ENCODE peak calls at places on chromosomes 5 and 9, in seven cellular contexts. X is psoas muscle, V is gastrocnemius medialis, U is spleen, T is lower lobe of right lung, W is breast epithelium, Q is sigmoid colon. K is an unnamed sample.

GRCh38 chr5:94153736-94154450 is 412.5 kb upstream of the POU5F2 start:
- DNase-seq in W (no peak), V (no peak), X (no peak), T (peak), Q (no peak), U (no peak), K (peak)

GRCh38 chr5:115875447-115875846 is 33.7 kb downstream of the AP3S1 start:
- DNase-seq in U (no peak), X (no peak), V (no peak), T (no peak), Q (no peak), W (no peak), K (peak)

GRCh38 chr5:136001531-136001930 is 27.3 kb upstream of the TGFBI start:
- DNase-seq in V (no peak), W (no peak), U (no peak), T (no peak), Q (no peak), X (no peak), K (peak)

GRCh38 chr5:32760091-32760509 is 49.0 kb downstream of the NPR3 start:
- DNase-seq in Q (no peak), V (no peak), T (no peak), U (no peak), W (no peak), X (no peak), K (peak)

GRCh38 chr5:24606974-24607373 is 37.8 kb downstream of the CDH10 start:
- DNase-seq in U (no peak), W (no peak), V (no peak), X (no peak), Q (no peak), T (no peak), K (no peak)

GRCh38 chr5:160787247-160787646 is 64.8 kb downstream of the ATP10B start:
- DNase-seq in V (no peak), Q (no peak), W (no peak), X (no peak), T (no peak), U (no peak), K (no peak)

GRCh38 chr9:78103971-78104433 is 72.4 kb upstream of the GNAQ start:
- DNase-seq in V (no peak), X (no peak), U (no peak), T (no peak), W (no peak), Q (no peak), K (no peak)

GRCh38 chr9:100303812-100304211 is 48.9 kb downstream of the TEX10 start:
- DNase-seq in V (no peak), U (no peak), Q (no peak), T (no peak), W (no peak), X (no peak), K (no peak)

GRCh38 chr5:169289520-169289919 is 11.4 kb downstream of the SLIT3 start:
- DNase-seq in W (no peak), V (no peak), U (no peak), T (no peak), Q (no peak), X (no peak), K (no peak)

GRCh38 chr9:105959491-105959890 is 265.1 kb downstream of the TMEM38B start:
- DNase-seq in T (no peak), V (no peak), X (no peak), Q (no peak), W (no peak), U (no peak), K (no peak)

DNA sequence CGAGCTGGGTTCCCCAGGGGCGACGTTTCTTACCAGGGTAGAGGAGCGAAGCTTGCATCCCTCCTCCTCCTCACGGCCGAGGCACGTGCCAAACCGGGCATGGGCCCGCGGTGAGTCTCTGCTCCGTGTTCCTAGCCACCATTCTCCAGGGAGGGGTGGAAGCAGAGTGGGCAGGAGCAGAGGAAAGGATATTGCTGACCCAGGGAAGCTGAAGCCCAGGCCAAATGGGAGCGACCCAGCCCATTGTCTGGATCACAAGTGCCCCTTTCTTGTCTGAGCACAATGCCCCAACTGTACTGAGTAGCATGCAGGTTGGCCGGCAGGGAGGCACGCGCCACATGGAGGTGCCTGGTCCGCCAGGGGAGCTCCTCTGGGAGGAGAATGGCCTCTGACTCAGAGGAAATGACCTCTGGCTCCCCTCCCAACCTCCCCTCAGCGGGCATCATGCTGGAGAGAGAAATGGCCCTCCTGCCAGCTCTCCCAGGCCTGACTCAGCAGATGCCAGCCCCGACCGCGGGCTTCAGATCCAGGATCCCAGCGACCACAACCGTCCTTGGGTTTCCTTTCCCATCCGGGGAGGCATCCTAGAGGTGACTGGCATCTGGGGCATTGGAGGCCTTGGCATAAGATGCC is 1.1 kb downstream of the PRR7 start:
- DNase-seq in X (peak), U (peak), W (peak), V (no peak), T (no peak), Q (peak), K (peak)
- H3K4me3 ChIP-seq in X (peak), U (no peak), W (peak), V (no peak), T (no peak), Q (peak), K (peak)

GRCh38 chr9:120928015-120928719 is 1.6 kb upstream of the TRAF1 start:
- DNase-seq in U (peak), T (peak), Q (peak), X (no peak), W (no peak), V (no peak), K (no peak)

GRCh38 chr9:120928720-120929389 is 2.3 kb upstream of the TRAF1 start:
- DNase-seq in X (peak), U (peak), Q (peak), T (peak), W (peak), V (peak), K (no peak)

GRCh38 chr9:120926397-120926928 is at the start of gene TRAF1:
- DNase-seq in U (peak), T (no peak), W (no peak), Q (peak), X (no peak), V (no peak), K (no peak)

GRCh38 chr9:120925535-120926396 is 830 bp downstream of the TRAF1 start:
- DNase-seq in W (no peak), Q (peak), U (no peak), X (no peak), V (no peak), T (no peak), K (peak)

GRCh38 chr9:120927125-120928014 is 774 bp upstream of the TRAF1 start:
- DNase-seq in U (no peak), T (no peak), Q (peak), X (no peak), W (no peak), V (no peak), K (no peak)
- H3K4me3 ChIP-seq in U (no peak), T (peak), Q (no peak), X (peak), W (no peak), V (no peak), K (no peak)

GRCh38 chr9:131236161-131236560 is 40.1 kb downstream of the FAM78A start:
- DNase-seq in V (no peak), T (no peak), W (no peak), Q (peak), U (no peak), X (no peak), K (no peak)
- H3K4me3 ChIP-seq in V (no peak), T (no peak), W (no peak), Q (no peak), U (no peak), X (no peak), K (no peak)

GRCh38 chr9:94840738-94841137 is 114.2 kb downstream of the AOPEP start:
- DNase-seq in X (no peak), U (no peak), V (no peak), Q (no peak), W (no peak), T (no peak), K (no peak)

GRCh38 chr9:94846739-94847138 is 120.2 kb downstream of the AOPEP start:
- DNase-seq in X (no peak), T (no peak), Q (no peak), W (no peak), U (no peak), V (no peak), K (no peak)

GRCh38 chr9:94847486-94847885 is 121.0 kb downstream of the AOPEP start:
- DNase-seq in U (no peak), V (no peak), Q (no peak), T (no peak), X (no peak), W (no peak), K (peak)

GRCh38 chr9:94839398-94839797 is 112.9 kb downstream of the AOPEP start:
- DNase-seq in X (no peak), W (no peak), Q (no peak), V (no peak), T (no peak), U (no peak), K (no peak)

DNA sequence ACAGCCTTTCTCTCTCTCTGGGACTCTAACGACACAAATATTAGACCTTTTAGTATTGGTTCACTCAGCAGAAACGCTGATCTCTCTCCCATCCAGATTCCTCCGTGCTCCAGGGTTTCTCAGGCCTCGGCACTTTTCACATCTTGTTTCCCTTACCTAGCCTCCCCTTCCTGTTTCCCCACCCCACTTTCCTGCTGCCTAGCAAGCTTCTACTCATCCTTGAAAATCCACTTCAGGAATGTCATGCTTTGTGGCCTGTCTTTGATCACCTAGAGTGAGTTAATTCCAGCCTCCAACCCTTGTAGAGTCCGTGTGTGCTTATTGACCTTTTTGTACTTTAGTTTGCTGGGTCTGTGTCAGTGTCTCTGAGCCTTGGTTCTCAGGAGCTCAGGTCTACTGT is 116.6 kb downstream of the AOPEP start:
- DNase-seq in Q (no peak), V (no peak), X (no peak), W (no peak), U (no peak), T (no peak), K (no peak)
- H3K4me3 ChIP-seq in Q (no peak), V (no peak), X (no peak), W (no peak), U (no peak), T (no peak), K (no peak)

GRCh38 chr5:150000990-150001659 is 586 bp downstream of the HMGXB3 start:
- DNase-seq in T (peak), V (no peak), Q (peak), W (no peak), U (peak), X (peak), K (peak)

GRCh38 chr5:149999359-149999758 is 1.1 kb downstream of the TIGD6 start:
- DNase-seq in X (no peak), T (no peak), V (no peak), U (no peak), Q (no peak), W (no peak), K (no peak)

GRCh38 chr5:150000261-150000989 is at the start of the genes HMGXB3 and TIGD6:
- DNase-seq in U (peak), T (peak), W (peak), X (peak), Q (peak), V (peak), K (peak)

GRCh38 chr5:149999866-150000260 is 591 bp downstream of the TIGD6 start:
- DNase-seq in X (no peak), U (no peak), V (no peak), Q (no peak), W (no peak), T (no peak), K (no peak)

DNA sequence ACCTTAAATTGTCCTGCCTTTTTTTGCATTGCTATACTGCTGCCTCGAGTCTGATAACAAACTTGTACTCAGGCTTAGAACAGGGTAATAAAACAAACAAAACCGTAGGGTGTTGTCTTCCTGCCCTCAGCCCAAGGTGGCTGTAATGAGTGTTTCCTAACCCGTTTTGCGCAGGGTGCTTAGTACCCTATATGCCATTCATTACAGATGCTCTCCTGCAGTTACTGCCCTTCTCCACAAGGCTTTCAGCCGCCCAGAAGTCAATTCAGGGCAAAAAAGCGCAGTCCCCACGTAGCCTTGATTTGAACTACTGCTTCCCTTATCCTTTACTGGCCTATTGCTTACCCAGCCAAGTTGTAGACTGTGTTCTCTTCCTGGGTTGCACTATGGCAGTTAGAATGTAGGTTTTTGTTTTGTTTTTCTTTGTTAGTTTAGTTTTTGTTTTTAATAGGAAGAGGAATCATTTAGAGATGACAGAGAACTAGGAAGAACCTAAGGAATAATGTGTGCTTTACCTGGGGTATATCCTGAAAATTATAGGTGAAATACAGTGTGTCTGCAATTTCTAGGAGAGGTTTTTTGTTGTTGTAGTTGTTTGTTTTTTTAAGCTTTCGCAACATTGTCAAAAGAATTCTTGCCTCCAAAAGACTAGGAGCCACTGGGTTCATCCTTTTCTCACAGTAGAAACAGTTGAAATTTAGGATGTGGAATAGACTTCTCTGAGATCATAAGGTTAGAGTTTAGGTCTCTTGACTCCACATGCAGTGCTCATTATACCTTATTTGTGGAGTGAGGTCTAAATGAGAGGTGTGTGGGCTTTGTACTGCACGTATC is 1.3 kb downstream of the HMGXB3 start:
- DNase-seq in T (no peak), X (no peak), V (no peak), Q (peak), U (no peak), W (no peak), K (peak)
- H3K4me3 ChIP-seq in T (peak), X (peak), V (peak), Q (peak), U (peak), W (peak), K (peak)

DNA sequence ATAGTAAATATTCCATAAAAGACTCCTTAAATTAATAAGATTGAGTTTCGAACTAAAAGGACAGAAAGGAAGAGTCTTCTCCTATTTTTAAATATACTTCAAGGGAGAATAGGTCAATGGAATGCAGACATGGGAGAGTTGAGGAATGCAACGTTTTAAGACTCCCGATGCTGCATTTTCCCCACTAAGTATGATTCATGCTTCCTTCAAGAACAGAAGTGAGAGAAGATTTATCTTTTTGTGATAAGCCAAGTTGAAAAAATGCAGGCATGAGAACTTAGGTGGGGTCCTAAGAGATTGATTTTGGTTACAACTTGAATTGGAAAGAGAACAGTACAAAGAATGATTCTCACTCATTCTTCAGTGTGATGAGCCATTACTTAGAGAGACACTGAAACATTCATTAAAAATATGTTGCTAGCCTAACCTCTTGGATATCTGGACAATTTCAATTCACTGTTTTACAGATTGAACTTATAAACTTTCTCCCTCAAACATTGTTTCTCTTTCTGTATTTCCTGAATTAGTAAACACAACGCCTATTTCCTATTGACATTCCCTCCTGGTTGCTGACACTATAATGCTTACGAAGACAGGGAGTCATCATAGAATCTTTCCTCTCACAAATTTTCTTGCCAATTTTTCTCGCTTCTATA is 1666.1 kb upstream of the WWC1 start:
- DNase-seq in W (no peak), Q (no peak), U (no peak), T (no peak), V (no peak), X (no peak), K (peak)
- H3K4me3 ChIP-seq in W (no peak), Q (no peak), U (no peak), T (no peak), V (no peak), X (no peak), K (no peak)

K was measured in fibroblast of mammary gland.